ENCODE peak calls at places on chromosomes 2 and 18, in five cellular contexts. One of them, this sample, is unnamed.

GRCh38 chr2:116160657-116161056 is 1653.8 kb upstream of the DDX18 start:
- DNase-seq in NB4: no peak
- DNase-seq in fibroblast of pulmonary artery: no peak
- DNase-seq in cardiac muscle cell: no peak
- DNase-seq in uterus: no peak
- DNase-seq in this sample: no peak

GRCh38 chr18:34951625-34952379 is 89.4 kb upstream of the MAPRE2 start:
- DNase-seq in NB4: no peak
- DNase-seq in fibroblast of pulmonary artery: no peak
- DNase-seq in cardiac muscle cell: no peak
- DNase-seq in uterus: no peak
- DNase-seq in this sample: no peak

GRCh38 chr18:37298816-37299215 is 266.8 kb downstream of the CELF4 start:
- DNase-seq in NB4: no peak
- DNase-seq in fibroblast of pulmonary artery: no peak
- DNase-seq in cardiac muscle cell: no peak
- DNase-seq in uterus: no peak
- DNase-seq in this sample: no peak

GRCh38 chr2:238423561-238424312 is 3.0 kb upstream of the ASB1 start:
- DNase-seq in NB4: no peak
- DNase-seq in fibroblast of pulmonary artery: no peak
- DNase-seq in cardiac muscle cell: no peak
- DNase-seq in uterus: no peak
- DNase-seq in this sample: no peak

GRCh38 chr18:75248426-75249191 is 38.0 kb downstream of the TSHZ1 start:
- DNase-seq in NB4: no peak
- DNase-seq in fibroblast of pulmonary artery: no peak
- DNase-seq in cardiac muscle cell: no peak
- DNase-seq in uterus: no peak
- DNase-seq in this sample: no peak

GRCh38 chr2:25853038-25853638 is 25.1 kb downstream of the ASXL2 start:
- DNase-seq in NB4: peak; percentile 61
- DNase-seq in fibroblast of pulmonary artery: no peak
- DNase-seq in cardiac muscle cell: no peak
- DNase-seq in uterus: no peak
- DNase-seq in this sample: no peak

GRCh38 chr18:69397096-69397495 is 3.6 kb upstream of the DOK6 start:
- DNase-seq in NB4: no peak
- DNase-seq in fibroblast of pulmonary artery: no peak
- DNase-seq in cardiac muscle cell: no peak
- DNase-seq in uterus: no peak
- DNase-seq in this sample: no peak

GRCh38 chr18:78773303-78773755 is 206.3 kb upstream of the SALL3 start:
- DNase-seq in NB4: no peak
- DNase-seq in fibroblast of pulmonary artery: no peak
- DNase-seq in cardiac muscle cell: no peak
- DNase-seq in uterus: no peak
- DNase-seq in this sample: no peak

GRCh38 chr2:18180031-18180610 is 301.7 kb downstream of the KCNS3 start:
- DNase-seq in NB4: no peak
- DNase-seq in fibroblast of pulmonary artery: no peak
- DNase-seq in cardiac muscle cell: no peak
- DNase-seq in uterus: no peak
- DNase-seq in this sample: no peak

GRCh38 chr2:74391209-74391579 is 11.1 kb upstream of the DCTN1 start:
- DNase-seq in NB4: no peak
- DNase-seq in fibroblast of pulmonary artery: no peak
- DNase-seq in cardiac muscle cell: no peak
- DNase-seq in uterus: no peak
- DNase-seq in this sample: no peak

GRCh38 chr2:182426082-182426914 is 538 bp downstream of the PDE1A start:
- DNase-seq in NB4: peak; percentile 22
- DNase-seq in fibroblast of pulmonary artery: peak; percentile 74
- DNase-seq in cardiac muscle cell: peak; percentile 58
- DNase-seq in uterus: peak; percentile 21
- DNase-seq in this sample: no peak

GRCh38 chr2:234535359-234535758 is 38.5 kb upstream of the ARL4C start:
- DNase-seq in NB4: no peak
- DNase-seq in fibroblast of pulmonary artery: no peak
- DNase-seq in cardiac muscle cell: no peak
- DNase-seq in uterus: no peak
- DNase-seq in this sample: no peak

GRCh38 chr2:83784315-83784714 is 674.8 kb downstream of the SUCLG1 start:
- DNase-seq in NB4: no peak
- DNase-seq in fibroblast of pulmonary artery: no peak
- DNase-seq in cardiac muscle cell: no peak
- DNase-seq in uterus: no peak
- DNase-seq in this sample: no peak

GRCh38 chr2:211070547-211070946 is 514.1 kb downstream of the CPS1 start:
- DNase-seq in NB4: no peak
- DNase-seq in fibroblast of pulmonary artery: no peak
- DNase-seq in cardiac muscle cell: no peak
- DNase-seq in uterus: no peak
- DNase-seq in this sample: no peak

GRCh38 chr2:215556979-215557378 is 121.1 kb upstream of the FN1 start:
- DNase-seq in NB4: peak; percentile 16
- DNase-seq in fibroblast of pulmonary artery: peak; percentile 79
- DNase-seq in cardiac muscle cell: no peak
- DNase-seq in uterus: no peak
- DNase-seq in this sample: no peak

GRCh38 chr18:24009651-24010333 is 4.8 kb upstream of the TTC39C start:
- DNase-seq in NB4: no peak
- DNase-seq in fibroblast of pulmonary artery: no peak
- DNase-seq in cardiac muscle cell: no peak
- DNase-seq in uterus: no peak
- DNase-seq in this sample: no peak

GRCh38 chr2:226475650-226476049 is 324.0 kb downstream of the IRS1 start:
- DNase-seq in NB4: peak; percentile 8
- DNase-seq in fibroblast of pulmonary artery: peak; percentile 78
- DNase-seq in cardiac muscle cell: no peak
- DNase-seq in uterus: no peak
- DNase-seq in this sample: no peak

GRCh38 chr2:218485986-218486667 is 67.2 kb downstream of the VIL1 start:
- DNase-seq in NB4: no peak
- DNase-seq in fibroblast of pulmonary artery: no peak
- DNase-seq in cardiac muscle cell: no peak
- DNase-seq in uterus: no peak
- DNase-seq in this sample: no peak

GRCh38 chr2:218887079-218887478 is 6.4 kb downstream of the WNT10A start:
- DNase-seq in NB4: no peak
- DNase-seq in fibroblast of pulmonary artery: no peak
- DNase-seq in cardiac muscle cell: no peak
- DNase-seq in uterus: no peak
- DNase-seq in this sample: no peak

GRCh38 chr2:15363734-15364133 is 197.4 kb downstream of the NBAS start:
- DNase-seq in NB4: no peak
- DNase-seq in fibroblast of pulmonary artery: no peak
- DNase-seq in cardiac muscle cell: no peak
- DNase-seq in uterus: no peak
- DNase-seq in this sample: no peak

GRCh38 chr2:236657801-236658200 is 88.2 kb downstream of the ACKR3 start:
- DNase-seq in NB4: no peak
- DNase-seq in fibroblast of pulmonary artery: no peak
- DNase-seq in cardiac muscle cell: no peak
- DNase-seq in uterus: no peak
- DNase-seq in this sample: no peak

GRCh38 chr2:38013158-38013752 is 62.7 kb downstream of the CYP1B1 start:
- DNase-seq in NB4: peak; percentile 19
- DNase-seq in fibroblast of pulmonary artery: peak; percentile 11
- DNase-seq in cardiac muscle cell: no peak
- DNase-seq in uterus: no peak
- DNase-seq in this sample: no peak

GRCh38 chr2:15359716-15360531 is 201.2 kb downstream of the NBAS start:
- DNase-seq in NB4: no peak
- DNase-seq in fibroblast of pulmonary artery: peak; percentile 78
- DNase-seq in cardiac muscle cell: no peak
- DNase-seq in uterus: no peak
- DNase-seq in this sample: no peak

GRCh38 chr2:36780231-36780808 is 83.8 kb downstream of the VIT start:
- DNase-seq in NB4: peak; percentile 67
- DNase-seq in fibroblast of pulmonary artery: peak; percentile 74
- DNase-seq in cardiac muscle cell: peak; percentile 61
- DNase-seq in uterus: no peak
- DNase-seq in this sample: no peak

GRCh38 chr18:57249109-57249508 is 102.2 kb downstream of the BOD1L2 start:
- DNase-seq in NB4: peak; percentile 3
- DNase-seq in fibroblast of pulmonary artery: no peak
- DNase-seq in cardiac muscle cell: no peak
- DNase-seq in uterus: no peak
- DNase-seq in this sample: no peak

GRCh38 chr2:105112345-105112744 is 74.5 kb downstream of the MRPS9 start:
- DNase-seq in NB4: no peak
- DNase-seq in fibroblast of pulmonary artery: no peak
- DNase-seq in cardiac muscle cell: no peak
- DNase-seq in uterus: no peak
- DNase-seq in this sample: no peak

DNA sequence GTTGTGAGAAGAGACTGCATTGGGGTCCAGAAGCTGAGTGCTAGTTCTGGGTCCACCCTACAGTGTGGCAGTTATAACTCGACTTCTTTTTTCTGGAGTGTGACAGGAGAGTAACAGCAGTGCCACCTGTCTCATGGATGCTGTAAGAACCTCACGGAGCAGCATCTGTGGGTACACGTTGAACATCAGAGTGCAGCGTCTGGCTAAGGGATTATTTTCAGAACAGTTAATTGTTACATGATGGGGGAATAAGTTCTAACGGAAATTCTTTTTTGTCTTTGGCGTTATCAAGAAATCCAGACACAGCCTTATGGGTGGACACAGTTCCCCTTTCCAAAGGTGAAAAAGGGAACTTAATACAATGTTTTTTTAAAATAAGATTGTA is 28.3 kb upstream of the TOGARAM2 start:
- DNase-seq in NB4: peak; percentile 83
- DNase-seq in fibroblast of pulmonary artery: no peak
- DNase-seq in cardiac muscle cell: no peak
- DNase-seq in uterus: no peak
- DNase-seq in this sample: no peak
- TF ChIP-seq CTCF in NB4: peak; percentile 27
- TF ChIP-seq CTCF in fibroblast of pulmonary artery: peak; percentile 2
- TF ChIP-seq CTCF in cardiac muscle cell: no peak
- TF ChIP-seq CTCF in uterus: no peak
- TF ChIP-seq CTCF in this sample: no peak

DNA sequence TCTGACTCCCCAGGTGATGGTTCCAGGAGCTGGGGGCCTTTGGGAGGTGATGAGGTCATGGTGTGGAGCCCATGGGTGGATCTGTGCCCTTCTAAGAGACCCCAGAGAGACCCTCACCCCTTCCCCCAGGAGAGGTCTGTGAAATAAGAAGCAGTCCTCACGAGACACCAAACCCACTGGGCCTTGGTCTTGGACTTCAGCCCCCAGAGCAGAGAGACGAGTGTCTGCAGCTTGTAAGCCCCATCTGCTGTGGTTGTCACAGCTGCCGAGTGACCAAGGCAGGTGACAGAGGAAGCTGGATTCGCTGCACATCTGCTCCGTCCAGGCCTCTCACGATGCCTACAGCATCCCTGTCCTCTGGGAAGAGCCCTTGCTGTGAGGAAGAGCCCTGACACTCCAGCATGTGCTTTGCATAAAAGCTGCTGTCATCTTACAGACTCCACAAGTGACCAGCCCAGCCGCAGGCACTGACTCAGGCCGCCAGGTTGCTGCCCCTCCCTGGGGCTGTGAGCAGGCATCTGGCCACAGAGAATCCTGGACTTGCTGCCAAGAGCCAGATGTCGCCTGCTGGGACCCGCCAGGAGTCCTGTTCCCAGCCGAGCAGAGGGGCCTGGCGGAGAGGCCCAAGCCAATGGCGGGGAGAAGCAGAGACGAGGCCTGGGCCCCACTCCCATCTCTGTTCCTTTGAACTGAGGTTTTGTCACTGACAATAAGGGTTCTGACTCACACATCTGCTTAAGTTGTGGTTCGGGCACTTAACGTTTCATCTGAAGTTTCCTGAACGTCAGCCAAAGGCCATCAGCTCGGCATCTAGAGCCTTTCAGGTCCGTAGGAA is 150.7 kb downstream of the PXDN start:
- DNase-seq in NB4: no peak
- DNase-seq in fibroblast of pulmonary artery: peak; percentile 75
- DNase-seq in cardiac muscle cell: peak; percentile 61
- DNase-seq in uterus: no peak
- DNase-seq in this sample: no peak
- TF ChIP-seq CTCF in NB4: no peak
- TF ChIP-seq CTCF in fibroblast of pulmonary artery: no peak
- TF ChIP-seq CTCF in cardiac muscle cell: no peak
- TF ChIP-seq CTCF in uterus: no peak
- TF ChIP-seq CTCF in this sample: no peak

GRCh38 chr18:63157293-63158011 is 162.1 kb downstream of the BCL2 start:
- DNase-seq in NB4: no peak
- DNase-seq in fibroblast of pulmonary artery: no peak
- DNase-seq in cardiac muscle cell: no peak
- DNase-seq in uterus: no peak
- DNase-seq in this sample: no peak

GRCh38 chr18:63154350-63155152 is 165.0 kb downstream of the BCL2 start:
- DNase-seq in NB4: no peak
- DNase-seq in fibroblast of pulmonary artery: no peak
- DNase-seq in cardiac muscle cell: no peak
- DNase-seq in uterus: no peak
- DNase-seq in this sample: no peak

GRCh38 chr18:63152791-63153190 is 166.8 kb downstream of the BCL2 start:
- DNase-seq in NB4: no peak
- DNase-seq in fibroblast of pulmonary artery: no peak
- DNase-seq in cardiac muscle cell: no peak
- DNase-seq in uterus: no peak
- DNase-seq in this sample: no peak

GRCh38 chr18:63155910-63156773 is 163.4 kb downstream of the BCL2 start:
- DNase-seq in NB4: no peak
- DNase-seq in fibroblast of pulmonary artery: no peak
- DNase-seq in cardiac muscle cell: no peak
- DNase-seq in uterus: no peak
- DNase-seq in this sample: no peak

DNA sequence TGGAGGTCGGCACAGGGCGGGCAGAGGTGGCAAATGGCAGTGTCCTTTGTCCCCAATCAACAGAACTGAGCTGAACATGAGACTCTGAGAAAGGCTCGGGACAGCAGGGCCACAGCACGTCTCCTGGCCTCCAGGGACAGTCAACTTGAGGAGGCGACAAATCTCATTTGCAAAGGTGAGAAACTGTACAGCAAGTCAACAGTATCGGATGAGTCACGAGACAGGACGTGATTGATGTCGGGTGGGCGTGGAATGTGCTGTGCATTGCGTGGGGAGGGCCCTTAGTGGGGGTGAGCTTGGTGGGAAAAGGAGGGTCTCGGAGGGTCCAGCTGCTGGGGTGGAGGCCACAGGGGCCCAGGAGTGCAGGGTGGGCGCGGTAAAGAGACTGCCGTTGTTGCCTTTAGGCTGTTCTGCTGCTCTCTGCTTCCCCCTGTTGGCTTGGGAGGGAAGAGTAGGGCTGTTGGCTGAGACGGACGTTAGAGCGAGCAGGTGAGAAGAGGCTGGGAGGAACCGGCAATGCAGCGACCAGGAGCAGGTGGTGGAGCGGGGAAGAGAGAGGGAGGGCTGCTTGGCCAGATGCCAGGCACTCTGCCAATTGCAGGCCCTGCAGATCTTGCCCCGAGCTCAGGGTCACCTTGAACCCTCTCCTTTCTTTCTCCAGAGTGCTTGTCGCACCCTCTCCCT is 164.3 kb downstream of the BCL2 start:
- DNase-seq in NB4: peak; percentile 52
- DNase-seq in fibroblast of pulmonary artery: peak; percentile 31
- DNase-seq in cardiac muscle cell: peak; percentile 56
- DNase-seq in uterus: no peak
- DNase-seq in this sample: no peak
- TF ChIP-seq CTCF in NB4: peak; percentile 64
- TF ChIP-seq CTCF in fibroblast of pulmonary artery: peak; percentile 70
- TF ChIP-seq CTCF in cardiac muscle cell: peak; percentile 83
- TF ChIP-seq CTCF in uterus: peak; percentile 57
- TF ChIP-seq CTCF in this sample: no peak

GRCh38 chr2:152648336-152648735 is 68.9 kb downstream of the PRPF40A start:
- DNase-seq in NB4: no peak
- DNase-seq in fibroblast of pulmonary artery: peak; percentile 31
- DNase-seq in cardiac muscle cell: no peak
- DNase-seq in uterus: no peak
- DNase-seq in this sample: no peak
- TF ChIP-seq CTCF in NB4: no peak
- TF ChIP-seq CTCF in fibroblast of pulmonary artery: peak; percentile 33
- TF ChIP-seq CTCF in cardiac muscle cell: peak; percentile 19
- TF ChIP-seq CTCF in uterus: peak; percentile 21
- TF ChIP-seq CTCF in this sample: no peak